ENCODE peak calls at places on chromosomes 4 and X, in eight cellular contexts. N is endodermal cell, Y is A549, C is tibial artery, Q is H9, M is tibial nerve, J is uterus, Z is left ventricle myocardium inferior. E is an unnamed sample.
A peak's percentile ranks its signal among the peaks of the same experiment; 100 is the strongest.

GRCh38 chr4:1336079-1336478 is 10.9 kb upstream of the UVSSA start:
- DNase-seq in N (no peak), Y (no peak), C (no peak), Q (no peak), M (no peak), J (no peak), Z (no peak), E (no peak)

GRCh38 chr4:137664416-137664815 is 132.1 kb upstream of the PCDH18 start:
- DNase-seq in N (no peak), Y (no peak), C (no peak), Q (no peak), M (no peak), J (no peak), Z (no peak), E (no peak)

GRCh38 chrX:147953976-147954375 is 27.2 kb upstream of the FMR1NB start:
- DNase-seq in N (no peak), Y (no peak), C (no peak), Q (no peak), M (peak; percentile 8), J (no peak), Z (peak; percentile 14), E (no peak)

GRCh38 chrX:599837-600715 is 30.5 kb upstream of the SHOX start:
- DNase-seq in N (peak; percentile 77), Y (no peak), C (no peak), Q (peak; percentile 76), M (no peak), J (no peak), Z (no peak), E (no peak)

GRCh38 chr4:24995346-24995745 is 35.4 kb downstream of the LGI2 start:
- DNase-seq in N (no peak), Y (no peak), C (no peak), Q (no peak), M (no peak), J (no peak), Z (no peak), E (no peak)

GRCh38 chr4:73964862-73965611 is 16.8 kb downstream of the PF4 start:
- DNase-seq in N (peak; percentile 93), Y (no peak), C (no peak), Q (peak; percentile 88), M (no peak), J (no peak), Z (no peak), E (no peak)

GRCh38 chr4:95606739-95607138 is 58.0 kb upstream of the UNC5C start:
- DNase-seq in N (no peak), Y (no peak), C (no peak), Q (no peak), M (no peak), J (no peak), Z (no peak), E (no peak)

GRCh38 chrX:129493643-129494042 is 29.6 kb downstream of the SMARCA1 start:
- DNase-seq in N (no peak), Y (no peak), C (no peak), Q (no peak), M (no peak), J (no peak), Z (no peak), E (no peak)

GRCh38 chrX:19904778-19905367 is 17.5 kb upstream of the SH3KBP1 start:
- DNase-seq in N (no peak), Y (peak; percentile 58), C (no peak), Q (no peak), M (no peak), J (no peak), Z (no peak), E (no peak)

GRCh38 chrX:125150231-125150630 is 169.4 kb upstream of the TEX13C start:
- DNase-seq in N (no peak), Y (no peak), C (no peak), Q (no peak), M (no peak), J (no peak), Z (no peak), E (no peak)

GRCh38 chr4:57110635-57111546 is 706 bp upstream of the IGFBP7 start:
- DNase-seq in N (peak; percentile 78), Y (no peak), C (peak; percentile 79), Q (peak; percentile 67), M (peak; percentile 48), J (peak; percentile 37), Z (peak; percentile 48), E (no peak)

GRCh38 chr4:25310825-25311210 is 1.8 kb upstream of the ZCCHC4 start:
- DNase-seq in N (no peak), Y (no peak), C (no peak), Q (no peak), M (no peak), J (no peak), Z (no peak), E (no peak)

GRCh38 chr4:13528823-13529129 is 15.5 kb downstream of the NKX3-2 start:
- DNase-seq in N (no peak), Y (no peak), C (no peak), Q (no peak), M (no peak), J (no peak), Z (no peak), E (no peak)

GRCh38 chr4:925771-926500 is 6.2 kb downstream of the GAK start:
- DNase-seq in N (no peak), Y (no peak), C (peak; percentile 33), Q (no peak), M (no peak), J (no peak), Z (no peak), E (no peak)

GRCh38 chr4:114538012-114538617 is 60.5 kb upstream of the UGT8 start:
- DNase-seq in N (no peak), Y (no peak), C (no peak), Q (no peak), M (no peak), J (no peak), Z (no peak), E (no peak)

GRCh38 chrX:115297189-115297588 is 7.7 kb downstream of the LUZP4 start:
- DNase-seq in N (no peak), Y (no peak), C (no peak), Q (no peak), M (no peak), J (no peak), Z (no peak), E (no peak)

GRCh38 chrX:97846718-97847237 is 963.1 kb downstream of the RPA4 start:
- DNase-seq in N (no peak), Y (no peak), C (no peak), Q (no peak), M (no peak), J (no peak), Z (no peak), E (no peak)

GRCh38 chrX:44244008-44244407 is 99.5 kb downstream of the EFHC2 start:
- DNase-seq in N (no peak), Y (no peak), C (no peak), Q (no peak), M (peak; percentile 8), J (no peak), Z (no peak), E (no peak)

GRCh38 chr4:128776794-128777216 is 32.7 kb upstream of the JADE1 start:
- DNase-seq in N (no peak), Y (peak; percentile 64), C (peak; percentile 75), Q (no peak), M (no peak), J (no peak), Z (peak; percentile 66), E (no peak)

GRCh38 chr4:81351653-81352455 is 119.9 kb downstream of the RASGEF1B start:
- DNase-seq in N (peak; percentile 92), Y (peak; percentile 21), C (peak; percentile 69), Q (peak; percentile 80), M (peak; percentile 80), J (peak; percentile 55), Z (peak; percentile 55), E (peak; percentile 46)

GRCh38 chrX:102624105-102624504 is 24.8 kb downstream of the ARMCX5 start:
- DNase-seq in N (no peak), Y (no peak), C (no peak), Q (no peak), M (no peak), J (no peak), Z (no peak), E (no peak)

GRCh38 chr4:164824581-164824980 is 52.4 kb upstream of the APELA start:
- DNase-seq in N (no peak), Y (no peak), C (no peak), Q (no peak), M (no peak), J (no peak), Z (no peak), E (no peak)
- H3K9me3 ChIP-seq in N (no peaks in the 10 kb centered on the region), Y (no peaks in the 10 kb centered on the region), C (no peaks in the 10 kb centered on the region), Q (no peaks in the 10 kb centered on the region), M (no peaks in the 10 kb centered on the region), J (no peaks in the 10 kb centered on the region), Z (no peaks in the 10 kb centered on the region), E (no peaks in the 10 kb centered on the region)

GRCh38 chr4:154065368-154065767 is 276.5 kb upstream of the SFRP2 start:
- DNase-seq in N (no peak), Y (no peak), C (no peak), Q (no peak), M (no peak), J (no peak), Z (no peak), E (no peak)

DNA sequence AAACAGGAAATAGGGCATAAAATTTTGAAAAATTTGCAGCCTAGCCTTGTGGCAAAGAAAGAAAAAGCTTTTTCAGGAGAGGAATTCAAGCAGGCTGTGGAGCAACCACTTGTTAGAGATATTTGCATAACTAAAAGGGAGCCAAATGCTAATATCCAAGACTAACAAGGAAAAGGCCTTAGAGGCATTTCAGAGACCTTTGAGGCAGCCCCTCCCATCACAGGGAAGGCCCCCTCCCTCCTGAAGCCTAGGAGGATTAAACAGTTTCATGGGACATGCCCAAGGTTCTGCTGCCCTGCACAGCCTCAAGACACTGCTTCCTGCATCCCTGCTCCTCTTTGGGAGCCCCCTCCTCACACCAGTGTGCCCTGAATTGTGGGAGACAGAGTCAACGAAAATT is 275.4 kb upstream of the SFRP2 start:
- DNase-seq in N (no peak), Y (no peak), C (no peak), Q (peak; percentile 40), M (no peak), J (no peak), Z (no peak), E (no peak)
- H3K27ac ChIP-seq in N (no peak overlapping the region), Y (no peak overlapping the region), C (no peak overlapping the region), Q (no peak overlapping the region), M (no peak overlapping the region), J (no peak overlapping the region), Z (no peak overlapping the region), E (no peak overlapping the region)

DNA sequence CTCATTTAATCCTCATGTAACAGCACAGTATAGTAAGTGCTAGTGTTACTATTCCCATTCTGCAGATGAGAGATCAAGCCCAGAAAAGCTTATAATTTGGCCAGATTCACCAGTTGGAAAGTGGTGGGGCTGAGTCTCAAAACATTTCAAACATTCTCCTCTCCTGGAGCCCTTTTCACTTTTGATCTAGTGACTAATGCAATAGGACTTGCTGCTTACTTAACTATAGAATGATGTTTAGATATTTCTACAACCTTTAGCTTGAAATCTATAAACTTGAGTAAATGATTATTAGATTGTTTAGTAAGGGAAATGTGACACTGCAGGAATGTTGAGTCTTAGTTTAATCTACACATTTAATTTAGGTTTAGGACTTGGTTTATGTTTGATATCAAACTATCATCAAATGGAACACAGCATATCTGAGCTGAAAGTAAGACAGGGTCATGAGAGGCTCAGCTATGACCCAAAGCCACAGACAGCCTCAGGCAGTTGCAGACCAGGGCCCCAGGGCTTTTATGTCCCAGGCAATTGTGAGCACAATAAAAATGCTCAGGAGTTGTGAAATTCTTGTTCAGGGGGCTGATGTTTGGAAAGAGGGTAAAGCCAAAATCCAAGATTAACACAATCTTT is 199.5 kb upstream of the HS3ST1 start:
- DNase-seq in N (no peak), Y (no peak), C (no peak), Q (no peak), M (no peak), J (no peak), Z (no peak), E (no peak)
- H3K9me3 ChIP-seq in N (no peaks in the 10 kb centered on the region), Y (no peaks in the 10 kb centered on the region), C (no peaks in the 10 kb centered on the region), Q (no peaks in the 10 kb centered on the region), M (no peaks in the 10 kb centered on the region), J (no peaks in the 10 kb centered on the region), Z (no peaks in the 10 kb centered on the region), E (no peaks in the 10 kb centered on the region)

GRCh38 chr4:83113429-83113786 is 1.1 kb downstream of the PLAC8 start:
- DNase-seq in N (no peak), Y (no peak), C (no peak), Q (no peak), M (no peak), J (no peak), Z (no peak), E (no peak)
- H3K27ac ChIP-seq in N (no peak overlapping the region), Y (no peak overlapping the region), C (no peak overlapping the region), Q (no peak overlapping the region), M (no peak overlapping the region), J (no peak overlapping the region), Z (no peak overlapping the region), E (peak overlapping the region; percentile 66)